ENCODE peak calls at places on chromosome 14, in five cellular contexts. One of them, this sample, is unnamed.

GRCh38 chr14:87966816-87967215 is 26.2 kb downstream of the GALC start:
- DNase-seq in activated naive CD8-positive, alpha-beta T cell treated with anti-CD3 and anti-CD28 coated beads for 36 hours: no peak
- DNase-seq in neuronal stem cell: no peak
- DNase-seq in activated CD8-positive, alpha-beta memory T cell treated with anti-CD3 and anti-CD28 coated beads, Interleukin-2, amount 50 U/mL, for 48 hours: no peak
- DNase-seq in adipocyte: peak
- DNase-seq in this sample: no peak

GRCh38 chr14:99741227-99741976 is 51.8 kb upstream of the EML1 start:
- DNase-seq in activated CD8-positive, alpha-beta memory T cell treated with anti-CD3 and anti-CD28 coated beads, Interleukin-2, amount 50 U/mL, for 48 hours: no peak
- DNase-seq in neuronal stem cell: no peak
- DNase-seq in adipocyte: no peak
- DNase-seq in activated naive CD8-positive, alpha-beta T cell treated with anti-CD3 and anti-CD28 coated beads for 36 hours: no peak
- DNase-seq in this sample: no peak

GRCh38 chr14:22865424-22866215 is 5.9 kb upstream of the LRP10 start:
- DNase-seq in adipocyte: no peak
- DNase-seq in activated CD8-positive, alpha-beta memory T cell treated with anti-CD3 and anti-CD28 coated beads, Interleukin-2, amount 50 U/mL, for 48 hours: no peak
- DNase-seq in activated naive CD8-positive, alpha-beta T cell treated with anti-CD3 and anti-CD28 coated beads for 36 hours: no peak
- DNase-seq in neuronal stem cell: no peak
- DNase-seq in this sample: no peak

GRCh38 chr14:55767291-55767690 is 187.3 kb downstream of the KTN1 start:
- DNase-seq in activated CD8-positive, alpha-beta memory T cell treated with anti-CD3 and anti-CD28 coated beads, Interleukin-2, amount 50 U/mL, for 48 hours: no peak
- DNase-seq in adipocyte: no peak
- DNase-seq in neuronal stem cell: no peak
- DNase-seq in activated naive CD8-positive, alpha-beta T cell treated with anti-CD3 and anti-CD28 coated beads for 36 hours: no peak
- DNase-seq in this sample: no peak

GRCh38 chr14:22994762-22995275 is 12.5 kb upstream of the AJUBA start:
- DNase-seq in neuronal stem cell: no peak
- DNase-seq in adipocyte: peak
- DNase-seq in activated naive CD8-positive, alpha-beta T cell treated with anti-CD3 and anti-CD28 coated beads for 36 hours: peak
- DNase-seq in activated CD8-positive, alpha-beta memory T cell treated with anti-CD3 and anti-CD28 coated beads, Interleukin-2, amount 50 U/mL, for 48 hours: no peak
- DNase-seq in this sample: no peak

GRCh38 chr14:37864861-37865718 is 269.7 kb downstream of the TTC6 start:
- DNase-seq in neuronal stem cell: no peak
- DNase-seq in activated naive CD8-positive, alpha-beta T cell treated with anti-CD3 and anti-CD28 coated beads for 36 hours: no peak
- DNase-seq in activated CD8-positive, alpha-beta memory T cell treated with anti-CD3 and anti-CD28 coated beads, Interleukin-2, amount 50 U/mL, for 48 hours: no peak
- DNase-seq in adipocyte: peak
- DNase-seq in this sample: no peak

GRCh38 chr14:101559624-101560533 is 1.4 kb upstream of the DIO3 start:
- DNase-seq in neuronal stem cell: no peak
- DNase-seq in adipocyte: peak
- DNase-seq in activated CD8-positive, alpha-beta memory T cell treated with anti-CD3 and anti-CD28 coated beads, Interleukin-2, amount 50 U/mL, for 48 hours: no peak
- DNase-seq in activated naive CD8-positive, alpha-beta T cell treated with anti-CD3 and anti-CD28 coated beads for 36 hours: no peak
- DNase-seq in this sample: no peak

GRCh38 chr14:92990456-92991430 is 67.8 kb downstream of the CHGA start:
- DNase-seq in activated naive CD8-positive, alpha-beta T cell treated with anti-CD3 and anti-CD28 coated beads for 36 hours: no peak
- DNase-seq in activated CD8-positive, alpha-beta memory T cell treated with anti-CD3 and anti-CD28 coated beads, Interleukin-2, amount 50 U/mL, for 48 hours: no peak
- DNase-seq in neuronal stem cell: peak
- DNase-seq in adipocyte: no peak
- DNase-seq in this sample: no peak

GRCh38 chr14:93369393-93370266 is 22.6 kb downstream of the COX8C start:
- DNase-seq in activated CD8-positive, alpha-beta memory T cell treated with anti-CD3 and anti-CD28 coated beads, Interleukin-2, amount 50 U/mL, for 48 hours: no peak
- DNase-seq in activated naive CD8-positive, alpha-beta T cell treated with anti-CD3 and anti-CD28 coated beads for 36 hours: no peak
- DNase-seq in neuronal stem cell: no peak
- DNase-seq in adipocyte: no peak
- DNase-seq in this sample: no peak

GRCh38 chr14:75175677-75176141 is 703 bp downstream of the TMED10 start:
- DNase-seq in neuronal stem cell: no peak
- DNase-seq in activated CD8-positive, alpha-beta memory T cell treated with anti-CD3 and anti-CD28 coated beads, Interleukin-2, amount 50 U/mL, for 48 hours: no peak
- DNase-seq in adipocyte: no peak
- DNase-seq in activated naive CD8-positive, alpha-beta T cell treated with anti-CD3 and anti-CD28 coated beads for 36 hours: no peak
- DNase-seq in this sample: no peak

GRCh38 chr14:92846162-92846897 is 52.2 kb downstream of the GOLGA5 start:
- DNase-seq in adipocyte: peak
- DNase-seq in neuronal stem cell: no peak
- DNase-seq in activated naive CD8-positive, alpha-beta T cell treated with anti-CD3 and anti-CD28 coated beads for 36 hours: peak
- DNase-seq in activated CD8-positive, alpha-beta memory T cell treated with anti-CD3 and anti-CD28 coated beads, Interleukin-2, amount 50 U/mL, for 48 hours: no peak
- DNase-seq in this sample: no peak

GRCh38 chr14:95695913-95696312 is 9.7 kb downstream of the TCL1B start:
- DNase-seq in neuronal stem cell: no peak
- DNase-seq in activated CD8-positive, alpha-beta memory T cell treated with anti-CD3 and anti-CD28 coated beads, Interleukin-2, amount 50 U/mL, for 48 hours: no peak
- DNase-seq in adipocyte: no peak
- DNase-seq in activated naive CD8-positive, alpha-beta T cell treated with anti-CD3 and anti-CD28 coated beads for 36 hours: no peak
- DNase-seq in this sample: no peak

GRCh38 chr14:52327374-52328226 is 13.5 kb downstream of the PTGER2 start:
- DNase-seq in adipocyte: no peak
- DNase-seq in activated CD8-positive, alpha-beta memory T cell treated with anti-CD3 and anti-CD28 coated beads, Interleukin-2, amount 50 U/mL, for 48 hours: no peak
- DNase-seq in neuronal stem cell: no peak
- DNase-seq in activated naive CD8-positive, alpha-beta T cell treated with anti-CD3 and anti-CD28 coated beads for 36 hours: no peak
- DNase-seq in this sample: no peak

GRCh38 chr14:38693423-38693822 is 409.6 kb downstream of the SEC23A start:
- DNase-seq in activated naive CD8-positive, alpha-beta T cell treated with anti-CD3 and anti-CD28 coated beads for 36 hours: no peak
- DNase-seq in activated CD8-positive, alpha-beta memory T cell treated with anti-CD3 and anti-CD28 coated beads, Interleukin-2, amount 50 U/mL, for 48 hours: no peak
- DNase-seq in adipocyte: no peak
- DNase-seq in neuronal stem cell: no peak
- DNase-seq in this sample: no peak

GRCh38 chr14:38578278-38578681 is 322.4 kb upstream of the CLEC14A start:
- DNase-seq in adipocyte: no peak
- DNase-seq in neuronal stem cell: no peak
- DNase-seq in activated naive CD8-positive, alpha-beta T cell treated with anti-CD3 and anti-CD28 coated beads for 36 hours: no peak
- DNase-seq in activated CD8-positive, alpha-beta memory T cell treated with anti-CD3 and anti-CD28 coated beads, Interleukin-2, amount 50 U/mL, for 48 hours: no peak
- DNase-seq in this sample: no peak

GRCh38 chr14:76958975-76959710 is 69.4 kb downstream of the IRF2BPL start:
- DNase-seq in adipocyte: peak
- DNase-seq in activated naive CD8-positive, alpha-beta T cell treated with anti-CD3 and anti-CD28 coated beads for 36 hours: peak
- DNase-seq in activated CD8-positive, alpha-beta memory T cell treated with anti-CD3 and anti-CD28 coated beads, Interleukin-2, amount 50 U/mL, for 48 hours: peak
- DNase-seq in neuronal stem cell: no peak
- DNase-seq in this sample: no peak

GRCh38 chr14:51082394-51082793 is 12.5 kb downstream of the TRIM9 start:
- DNase-seq in neuronal stem cell: no peak
- DNase-seq in adipocyte: no peak
- DNase-seq in activated CD8-positive, alpha-beta memory T cell treated with anti-CD3 and anti-CD28 coated beads, Interleukin-2, amount 50 U/mL, for 48 hours: no peak
- DNase-seq in activated naive CD8-positive, alpha-beta T cell treated with anti-CD3 and anti-CD28 coated beads for 36 hours: no peak
- DNase-seq in this sample: no peak

GRCh38 chr14:105375635-105376057 is 22.7 kb upstream of the TEX22 start:
- DNase-seq in neuronal stem cell: no peak
- DNase-seq in activated CD8-positive, alpha-beta memory T cell treated with anti-CD3 and anti-CD28 coated beads, Interleukin-2, amount 50 U/mL, for 48 hours: peak
- DNase-seq in adipocyte: no peak
- DNase-seq in activated naive CD8-positive, alpha-beta T cell treated with anti-CD3 and anti-CD28 coated beads for 36 hours: peak
- DNase-seq in this sample: no peak

GRCh38 chr14:61322011-61322798 is 826 bp downstream of the PRKCH start:
- DNase-seq in adipocyte: no peak
- DNase-seq in activated CD8-positive, alpha-beta memory T cell treated with anti-CD3 and anti-CD28 coated beads, Interleukin-2, amount 50 U/mL, for 48 hours: peak
- DNase-seq in activated naive CD8-positive, alpha-beta T cell treated with anti-CD3 and anti-CD28 coated beads for 36 hours: peak
- DNase-seq in neuronal stem cell: no peak
- DNase-seq in this sample: no peak

GRCh38 chr14:21924479-21924878 is 250.9 kb upstream of the OR4E1 start:
- DNase-seq in activated CD8-positive, alpha-beta memory T cell treated with anti-CD3 and anti-CD28 coated beads, Interleukin-2, amount 50 U/mL, for 48 hours: peak
- DNase-seq in adipocyte: no peak
- DNase-seq in activated naive CD8-positive, alpha-beta T cell treated with anti-CD3 and anti-CD28 coated beads for 36 hours: peak
- DNase-seq in neuronal stem cell: no peak
- DNase-seq in this sample: no peak

GRCh38 chr14:49687942-49688700 is at the start of gene POLE2:
- DNase-seq in adipocyte: peak
- DNase-seq in neuronal stem cell: peak
- DNase-seq in activated CD8-positive, alpha-beta memory T cell treated with anti-CD3 and anti-CD28 coated beads, Interleukin-2, amount 50 U/mL, for 48 hours: peak
- DNase-seq in activated naive CD8-positive, alpha-beta T cell treated with anti-CD3 and anti-CD28 coated beads for 36 hours: peak
- DNase-seq in this sample: no peak

GRCh38 chr14:100586520-100587247 is 533 bp downstream of the BEGAIN start:
- DNase-seq in activated naive CD8-positive, alpha-beta T cell treated with anti-CD3 and anti-CD28 coated beads for 36 hours: peak
- DNase-seq in activated CD8-positive, alpha-beta memory T cell treated with anti-CD3 and anti-CD28 coated beads, Interleukin-2, amount 50 U/mL, for 48 hours: peak
- DNase-seq in adipocyte: peak
- DNase-seq in neuronal stem cell: no peak
- DNase-seq in this sample: no peak

GRCh38 chr14:89283327-89284060 is 133.5 kb downstream of the FOXN3 start:
- DNase-seq in adipocyte: no peak
- DNase-seq in activated naive CD8-positive, alpha-beta T cell treated with anti-CD3 and anti-CD28 coated beads for 36 hours: peak
- DNase-seq in activated CD8-positive, alpha-beta memory T cell treated with anti-CD3 and anti-CD28 coated beads, Interleukin-2, amount 50 U/mL, for 48 hours: peak
- DNase-seq in neuronal stem cell: no peak
- DNase-seq in this sample: no peak

GRCh38 chr14:104461676-104462443 is 117.7 kb upstream of the C14orf180 start:
- DNase-seq in neuronal stem cell: peak
- DNase-seq in activated naive CD8-positive, alpha-beta T cell treated with anti-CD3 and anti-CD28 coated beads for 36 hours: no peak
- DNase-seq in activated CD8-positive, alpha-beta memory T cell treated with anti-CD3 and anti-CD28 coated beads, Interleukin-2, amount 50 U/mL, for 48 hours: no peak
- DNase-seq in adipocyte: no peak
- DNase-seq in this sample: no peak

GRCh38 chr14:89534896-89535615 is 118.0 kb upstream of the FOXN3 start:
- DNase-seq in activated CD8-positive, alpha-beta memory T cell treated with anti-CD3 and anti-CD28 coated beads, Interleukin-2, amount 50 U/mL, for 48 hours: no peak
- DNase-seq in adipocyte: peak
- DNase-seq in neuronal stem cell: no peak
- DNase-seq in activated naive CD8-positive, alpha-beta T cell treated with anti-CD3 and anti-CD28 coated beads for 36 hours: no peak
- DNase-seq in this sample: no peak

GRCh38 chr14:91983571-91983970 is 36.1 kb upstream of the FBLN5 start:
- DNase-seq in neuronal stem cell: no peak
- DNase-seq in adipocyte: peak
- DNase-seq in activated CD8-positive, alpha-beta memory T cell treated with anti-CD3 and anti-CD28 coated beads, Interleukin-2, amount 50 U/mL, for 48 hours: no peak
- DNase-seq in activated naive CD8-positive, alpha-beta T cell treated with anti-CD3 and anti-CD28 coated beads for 36 hours: no peak
- DNase-seq in this sample: no peak

GRCh38 chr14:71320734-71321555 is 413.7 kb downstream of the PCNX1 start:
- DNase-seq in activated CD8-positive, alpha-beta memory T cell treated with anti-CD3 and anti-CD28 coated beads, Interleukin-2, amount 50 U/mL, for 48 hours: peak
- DNase-seq in adipocyte: peak
- DNase-seq in neuronal stem cell: peak
- DNase-seq in activated naive CD8-positive, alpha-beta T cell treated with anti-CD3 and anti-CD28 coated beads for 36 hours: peak
- DNase-seq in this sample: no peak

This sample was measured in vagina.